ENCODE peak calls at places on chromosomes 1 and 21, in six cellular contexts. One of them, this sample, is unnamed.

GRCh38 chr1:23548704-23549143 is 10.6 kb downstream of the ID3 start:
- DNase-seq in IMR-90: peak
- DNase-seq in neuronal stem cell: no peak
- DNase-seq in suprapubic skin: peak
- DNase-seq in uterus: no peak
- DNase-seq in cardiac fibroblast: peak
- DNase-seq in this sample: no peak

GRCh38 chr1:206021796-206022365 is 1.8 kb downstream of the CTSE start:
- DNase-seq in uterus: no peak
- DNase-seq in IMR-90: peak
- DNase-seq in neuronal stem cell: no peak
- DNase-seq in suprapubic skin: no peak
- DNase-seq in cardiac fibroblast: peak
- DNase-seq in this sample: peak

GRCh38 chr1:205748398-205749093 is 1.4 kb downstream of the NUCKS1 start:
- DNase-seq in suprapubic skin: no peak
- DNase-seq in neuronal stem cell: no peak
- DNase-seq in cardiac fibroblast: peak
- DNase-seq in uterus: peak
- DNase-seq in IMR-90: peak
- DNase-seq in this sample: peak

GRCh38 chr21:39362733-39363132 is 13.8 kb upstream of the HMGN1 start:
- DNase-seq in IMR-90: no peak
- DNase-seq in neuronal stem cell: no peak
- DNase-seq in cardiac fibroblast: no peak
- DNase-seq in suprapubic skin: no peak
- DNase-seq in uterus: no peak
- DNase-seq in this sample: no peak

GRCh38 chr1:69441496-69441895 is 126.2 kb upstream of the LRRC7 start:
- DNase-seq in cardiac fibroblast: peak
- DNase-seq in uterus: no peak
- DNase-seq in neuronal stem cell: no peak
- DNase-seq in IMR-90: no peak
- DNase-seq in suprapubic skin: no peak
- DNase-seq in this sample: no peak

GRCh38 chr1:9442266-9442846 is 96.9 kb upstream of the SLC25A33 start:
- DNase-seq in IMR-90: peak
- DNase-seq in neuronal stem cell: no peak
- DNase-seq in cardiac fibroblast: no peak
- DNase-seq in uterus: no peak
- DNase-seq in suprapubic skin: no peak
- DNase-seq in this sample: no peak

GRCh38 chr1:117735045-117735992 is 129.5 kb downstream of the TENT5C start:
- DNase-seq in uterus: peak
- DNase-seq in suprapubic skin: no peak
- DNase-seq in cardiac fibroblast: peak
- DNase-seq in IMR-90: peak
- DNase-seq in neuronal stem cell: no peak
- DNase-seq in this sample: peak

GRCh38 chr1:47842228-47842627 is 155.0 kb downstream of the TRABD2B start:
- DNase-seq in cardiac fibroblast: no peak
- DNase-seq in suprapubic skin: peak
- DNase-seq in uterus: no peak
- DNase-seq in neuronal stem cell: no peak
- DNase-seq in IMR-90: no peak
- DNase-seq in this sample: no peak

GRCh38 chr1:2334883-2335534 is 56.3 kb downstream of the MORN1 start:
- DNase-seq in suprapubic skin: no peak
- DNase-seq in uterus: no peak
- DNase-seq in neuronal stem cell: no peak
- DNase-seq in cardiac fibroblast: no peak
- DNase-seq in IMR-90: no peak
- DNase-seq in this sample: no peak

GRCh38 chr1:212926364-212926757 is 24.0 kb upstream of the VASH2 start:
- DNase-seq in neuronal stem cell: no peak
- DNase-seq in cardiac fibroblast: no peak
- DNase-seq in IMR-90: no peak
- DNase-seq in suprapubic skin: no peak
- DNase-seq in uterus: no peak
- DNase-seq in this sample: no peak

GRCh38 chr1:975896-976683 is 5.8 kb downstream of the PERM1 start:
- DNase-seq in IMR-90: peak
- DNase-seq in cardiac fibroblast: peak
- DNase-seq in neuronal stem cell: no peak
- DNase-seq in uterus: no peak
- DNase-seq in suprapubic skin: no peak
- DNase-seq in this sample: peak

GRCh38 chr1:31725777-31726535 is 22.1 kb upstream of the COL16A1 start:
- DNase-seq in neuronal stem cell: no peak
- DNase-seq in suprapubic skin: no peak
- DNase-seq in IMR-90: no peak
- DNase-seq in cardiac fibroblast: no peak
- DNase-seq in uterus: no peak
- DNase-seq in this sample: peak

DNA sequence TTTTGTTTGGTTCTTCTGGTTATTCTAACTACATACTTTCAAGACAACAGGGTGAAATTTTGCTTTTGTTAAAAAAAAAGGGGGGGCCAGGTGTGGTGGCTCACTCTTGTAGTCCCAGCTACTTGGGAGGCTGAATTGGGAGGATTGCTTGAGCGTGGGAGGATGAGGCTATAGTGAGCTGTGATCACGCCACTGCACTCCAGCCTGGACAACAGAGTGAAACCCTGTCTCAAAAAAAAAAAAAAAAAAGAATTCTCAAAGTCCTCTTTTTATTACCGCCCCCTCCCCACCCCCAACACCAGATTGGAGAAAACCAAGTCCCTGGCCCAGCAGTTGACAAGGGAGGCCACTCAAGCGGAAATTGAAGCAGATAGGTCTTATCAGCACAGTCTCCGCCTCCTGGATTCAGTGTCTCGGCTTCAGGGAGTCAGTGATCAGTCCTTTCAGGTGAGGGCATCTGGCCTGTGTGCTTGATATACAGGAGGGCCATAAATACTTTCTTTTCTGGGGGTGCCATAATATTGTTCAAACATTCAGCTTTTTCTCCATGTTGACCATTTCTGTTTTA is 50.2 kb downstream of the LAMC2 start:
- DNase-seq in cardiac fibroblast: peak
- DNase-seq in uterus: no peak
- DNase-seq in neuronal stem cell: no peak
- DNase-seq in IMR-90: no peak
- DNase-seq in suprapubic skin: no peak
- DNase-seq in this sample: no peak
- H3K4me3 ChIP-seq in cardiac fibroblast: no peak
- H3K4me3 ChIP-seq in uterus: no peak
- H3K4me3 ChIP-seq in neuronal stem cell: no peak
- H3K4me3 ChIP-seq in IMR-90: no peak
- H3K4me3 ChIP-seq in suprapubic skin: no peak
- H3K4me3 ChIP-seq in this sample: no peak

GRCh38 chr1:113899101-113899500 is 5.5 kb downstream of the AP4B1 start:
- DNase-seq in suprapubic skin: no peak
- DNase-seq in cardiac fibroblast: peak
- DNase-seq in IMR-90: peak
- DNase-seq in uterus: no peak
- DNase-seq in neuronal stem cell: no peak
- DNase-seq in this sample: no peak

GRCh38 chr1:113895961-113896360 is 8.6 kb upstream of the BCL2L15 start:
- DNase-seq in uterus: no peak
- DNase-seq in suprapubic skin: no peak
- DNase-seq in neuronal stem cell: no peak
- DNase-seq in IMR-90: no peak
- DNase-seq in cardiac fibroblast: no peak
- DNase-seq in this sample: no peak

GRCh38 chr1:113895084-113895483 is 7.7 kb upstream of the BCL2L15 start:
- DNase-seq in neuronal stem cell: no peak
- DNase-seq in IMR-90: no peak
- DNase-seq in suprapubic skin: no peak
- DNase-seq in cardiac fibroblast: no peak
- DNase-seq in uterus: no peak
- DNase-seq in this sample: no peak

GRCh38 chr1:113901171-113901570 is 3.4 kb downstream of the AP4B1 start:
- DNase-seq in uterus: no peak
- DNase-seq in cardiac fibroblast: no peak
- DNase-seq in suprapubic skin: no peak
- DNase-seq in IMR-90: no peak
- DNase-seq in neuronal stem cell: no peak
- DNase-seq in this sample: no peak

GRCh38 chr1:113898243-113898814 is 6.3 kb downstream of the AP4B1 start:
- DNase-seq in IMR-90: no peak
- DNase-seq in neuronal stem cell: no peak
- DNase-seq in uterus: no peak
- DNase-seq in cardiac fibroblast: no peak
- DNase-seq in suprapubic skin: no peak
- DNase-seq in this sample: no peak
- H3K4me3 ChIP-seq in IMR-90: no peak
- H3K4me3 ChIP-seq in neuronal stem cell: no peak
- H3K4me3 ChIP-seq in uterus: no peak
- H3K4me3 ChIP-seq in cardiac fibroblast: no peak
- H3K4me3 ChIP-seq in suprapubic skin: no peak
- H3K4me3 ChIP-seq in this sample: no peak

DNA sequence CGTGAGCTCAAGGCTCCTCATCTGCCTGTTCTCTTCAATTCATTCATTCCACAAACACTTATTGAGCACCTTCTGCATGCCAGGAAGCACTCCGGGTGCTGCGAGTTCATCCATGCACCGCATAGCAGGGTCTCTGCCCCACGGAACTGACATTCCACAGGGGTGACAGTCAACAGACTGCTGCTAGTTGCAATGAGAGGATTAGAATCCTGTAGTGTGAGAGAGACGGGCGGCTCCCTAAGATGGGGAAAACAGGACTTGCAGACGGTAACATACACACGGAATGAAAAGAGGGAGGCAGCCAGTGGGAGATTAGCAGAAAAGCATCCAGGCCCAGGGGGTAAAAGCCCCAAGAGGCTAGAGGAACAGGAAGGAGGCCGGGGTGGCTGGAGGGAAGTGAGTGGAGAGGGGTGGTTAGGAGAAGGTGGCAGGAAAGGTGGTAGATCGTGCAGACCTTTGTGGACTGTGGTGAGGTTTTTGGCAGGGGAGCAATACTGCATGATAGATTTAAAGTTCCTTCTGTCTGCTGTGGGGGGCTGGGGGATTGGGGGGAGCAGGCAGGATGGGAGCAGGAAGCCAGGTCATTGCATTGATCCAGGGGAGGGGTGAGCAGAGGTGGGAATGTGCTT is 6.6 kb downstream of the TNFRSF8 start:
- DNase-seq in neuronal stem cell: no peak
- DNase-seq in suprapubic skin: no peak
- DNase-seq in uterus: no peak
- DNase-seq in IMR-90: no peak
- DNase-seq in cardiac fibroblast: no peak
- DNase-seq in this sample: peak
- H3K4me3 ChIP-seq in neuronal stem cell: no peak
- H3K4me3 ChIP-seq in suprapubic skin: no peak
- H3K4me3 ChIP-seq in uterus: no peak
- H3K4me3 ChIP-seq in IMR-90: no peak
- H3K4me3 ChIP-seq in cardiac fibroblast: no peak
- H3K4me3 ChIP-seq in this sample: no peak

GRCh38 chr1:54273092-54273836 is 73.3 kb downstream of the MRPL37 start:
- DNase-seq in uterus: peak
- DNase-seq in cardiac fibroblast: peak
- DNase-seq in IMR-90: peak
- DNase-seq in neuronal stem cell: peak
- DNase-seq in suprapubic skin: peak
- DNase-seq in this sample: no peak
- H3K4me3 ChIP-seq in uterus: peak
- H3K4me3 ChIP-seq in cardiac fibroblast: no peak
- H3K4me3 ChIP-seq in IMR-90: peak
- H3K4me3 ChIP-seq in neuronal stem cell: peak
- H3K4me3 ChIP-seq in suprapubic skin: no peak
- H3K4me3 ChIP-seq in this sample: no peak

GRCh38 chr1:53838654-53838974 is 518 bp upstream of the NDC1 start:
- DNase-seq in cardiac fibroblast: no peak
- DNase-seq in suprapubic skin: no peak
- DNase-seq in neuronal stem cell: no peak
- DNase-seq in uterus: no peak
- DNase-seq in IMR-90: no peak
- DNase-seq in this sample: no peak
- H3K4me3 ChIP-seq in cardiac fibroblast: peak
- H3K4me3 ChIP-seq in suprapubic skin: peak
- H3K4me3 ChIP-seq in neuronal stem cell: peak
- H3K4me3 ChIP-seq in uterus: peak
- H3K4me3 ChIP-seq in IMR-90: peak
- H3K4me3 ChIP-seq in this sample: peak

GRCh38 chr1:40377512-40377911 is 4.0 kb downstream of the SMAP2 start:
- DNase-seq in suprapubic skin: no peak
- DNase-seq in uterus: no peak
- DNase-seq in IMR-90: no peak
- DNase-seq in cardiac fibroblast: no peak
- DNase-seq in neuronal stem cell: no peak
- DNase-seq in this sample: no peak
- H3K4me3 ChIP-seq in suprapubic skin: no peak
- H3K4me3 ChIP-seq in uterus: no peak
- H3K4me3 ChIP-seq in IMR-90: no peak
- H3K4me3 ChIP-seq in cardiac fibroblast: no peak
- H3K4me3 ChIP-seq in neuronal stem cell: no peak
- H3K4me3 ChIP-seq in this sample: no peak

GRCh38 chr1:71184410-71184809 is 103.6 kb upstream of the ZRANB2 start:
- DNase-seq in suprapubic skin: no peak
- DNase-seq in uterus: no peak
- DNase-seq in cardiac fibroblast: no peak
- DNase-seq in neuronal stem cell: no peak
- DNase-seq in IMR-90: no peak
- DNase-seq in this sample: no peak
- H3K4me3 ChIP-seq in suprapubic skin: no peak
- H3K4me3 ChIP-seq in uterus: no peak
- H3K4me3 ChIP-seq in cardiac fibroblast: no peak
- H3K4me3 ChIP-seq in neuronal stem cell: no peak
- H3K4me3 ChIP-seq in IMR-90: no peak
- H3K4me3 ChIP-seq in this sample: no peak

GRCh38 chr1:165532053-165532452 is 11.7 kb upstream of the LRRC52 start:
- DNase-seq in uterus: no peak
- DNase-seq in IMR-90: no peak
- DNase-seq in neuronal stem cell: no peak
- DNase-seq in suprapubic skin: no peak
- DNase-seq in cardiac fibroblast: no peak
- DNase-seq in this sample: no peak
- H3K4me3 ChIP-seq in uterus: no peak
- H3K4me3 ChIP-seq in IMR-90: no peak
- H3K4me3 ChIP-seq in neuronal stem cell: no peak
- H3K4me3 ChIP-seq in suprapubic skin: no peak
- H3K4me3 ChIP-seq in cardiac fibroblast: no peak
- H3K4me3 ChIP-seq in this sample: no peak

This sample was measured in osteoblast.